ENCODE peak calls at places on chromosome 19, in six cellular contexts. Q is left ventricle myocardium inferior, P is type B pancreatic cell, V is progenitor cell of endocrine pancreas, I is RWPE1, X is tibial nerve. M is an unnamed sample.

GRCh38 chr19:27694361-27695055 is 1518.4 kb downstream of the UQCRFS1 start:
- DNase-seq in Q (no peak), P (no peak), V (no peak), I (no peak), X (no peak), M (no peak)

GRCh38 chr19:54473983-54474382 is 887 bp upstream of the CDC42EP5 start:
- DNase-seq in Q (no peak), P (no peak), V (no peak), I (no peak), X (no peak), M (no peak)

GRCh38 chr19:48896191-48896720 is 2.3 kb downstream of the TULP2 start:
- DNase-seq in Q (peak), P (no peak), V (no peak), I (no peak), X (peak), M (no peak)

GRCh38 chr19:13861392-13861713 is 15.6 kb upstream of the NANOS3 start:
- DNase-seq in Q (no peak), P (no peak), V (no peak), I (no peak), X (no peak), M (no peak)

GRCh38 chr19:35266904-35267817 is 1.6 kb upstream of the USF2 start:
- DNase-seq in Q (peak), P (no peak), V (no peak), I (no peak), X (no peak), M (no peak)

GRCh38 chr19:28330831-28331230 is 882.1 kb downstream of the UQCRFS1 start:
- DNase-seq in Q (no peak), P (no peak), V (no peak), I (no peak), X (no peak), M (no peak)

GRCh38 chr19:19654441-19654840 is 9.0 kb downstream of the ATP13A1 start:
- DNase-seq in Q (no peak), P (no peak), V (no peak), I (no peak), X (no peak), M (peak)

GRCh38 chr19:9913237-9914000 is 22.9 kb downstream of the OLFM2 start:
- DNase-seq in Q (peak), P (no peak), V (no peak), I (no peak), X (no peak), M (no peak)

GRCh38 chr19:670609-671075 is 5.5 kb upstream of the FSTL3 start:
- DNase-seq in Q (no peak), P (no peak), V (no peak), I (no peak), X (no peak), M (no peak)

GRCh38 chr19:49145485-49146407 is 9.4 kb downstream of the HRC start:
- DNase-seq in Q (peak), P (peak), V (peak), I (peak), X (peak), M (peak)

GRCh38 chr19:47228937-47229673 is 1.9 kb downstream of the BBC3 start:
- DNase-seq in Q (no peak), P (no peak), V (no peak), I (no peak), X (no peak), M (no peak)

GRCh38 chr19:47582320-47582909 is 9.5 kb upstream of the ZNF541 start:
- DNase-seq in Q (no peak), P (no peak), V (no peak), I (no peak), X (no peak), M (no peak)

GRCh38 chr19:46133777-46134231 is 9.3 kb upstream of the IGFL3 start:
- DNase-seq in Q (no peak), P (no peak), V (no peak), I (no peak), X (no peak), M (no peak)

GRCh38 chr19:44757735-44758505 is 9.4 kb downstream of the BCL3 start:
- DNase-seq in Q (peak), P (no peak), V (peak), I (no peak), X (peak), M (no peak)
- TF ChIP-seq CTCF in Q (peak), P (peak), V (peak), I (no peak), X (no peak), M (peak)

GRCh38 chr19:2785244-2786000 is at the start of gene THOP1:
- DNase-seq in Q (peak), P (peak), V (peak), I (peak), X (peak), M (peak)
- TF ChIP-seq CTCF in Q (no peak), P (no peak), V (no peak), I (no peak), X (peak), M (no peak)

GRCh38 chr19:16257509-16258002 is 59.8 kb downstream of the AP1M1 start:
- DNase-seq in Q (no peak), P (no peak), V (no peak), I (no peak), X (no peak), M (no peak)

GRCh38 chr19:16260160-16260793 is 62.6 kb downstream of the AP1M1 start:
- DNase-seq in Q (no peak), P (no peak), V (no peak), I (no peak), X (no peak), M (no peak)

GRCh38 chr19:16260794-16261161 is 63.1 kb downstream of the AP1M1 start:
- DNase-seq in Q (no peak), P (no peak), V (no peak), I (no peak), X (no peak), M (no peak)

GRCh38 chr19:16258440-16258903 is 60.8 kb downstream of the AP1M1 start:
- DNase-seq in Q (peak), P (no peak), V (no peak), I (no peak), X (peak), M (no peak)

GRCh38 chr19:16259385-16260159 is 61.9 kb downstream of the AP1M1 start:
- DNase-seq in Q (no peak), P (no peak), V (no peak), I (no peak), X (no peak), M (no peak)
- TF ChIP-seq CTCF in Q (no peak), P (no peak), V (no peak), I (no peak), X (no peak), M (no peak)

GRCh38 chr19:41939861-41940442 is 11.7 kb upstream of the ERFL start:
- DNase-seq in Q (no peak), P (peak), V (peak), I (no peak), X (no peak), M (no peak)

GRCh38 chr19:41937525-41937924 is 9.3 kb upstream of the ERFL start:
- DNase-seq in Q (no peak), P (no peak), V (no peak), I (no peak), X (no peak), M (no peak)

GRCh38 chr19:41936961-41937360 is 8.7 kb upstream of the ERFL start:
- DNase-seq in Q (no peak), P (no peak), V (no peak), I (no peak), X (no peak), M (no peak)

GRCh38 chr19:41936416-41936850 is 8.2 kb upstream of the ERFL start:
- DNase-seq in Q (no peak), P (no peak), V (no peak), I (no peak), X (no peak), M (no peak)

GRCh38 chr19:41937976-41938375 is 9.7 kb upstream of the ERFL start:
- DNase-seq in Q (no peak), P (no peak), V (no peak), I (no peak), X (no peak), M (no peak)
- TF ChIP-seq CTCF in Q (no peak), P (peak), V (no peak), I (no peak), X (no peak), M (no peak)

GRCh38 chr19:7928741-7929701 is 3.1 kb upstream of the CTXN1 start:
- DNase-seq in Q (no peak), P (peak), V (no peak), I (peak), X (peak), M (no peak)
- TF ChIP-seq CTCF in Q (peak), P (peak), V (peak), I (peak), X (no peak), M (peak)

GRCh38 chr19:32318884-32319520 is 26.4 kb upstream of the ZNF507 start:
- DNase-seq in Q (no peak), P (no peak), V (no peak), I (peak), X (no peak), M (peak)
- TF ChIP-seq CTCF in Q (peak), P (peak), V (no peak), I (no peak), X (no peak), M (no peak)

GRCh38 chr19:18208098-18208951 is 4.5 kb upstream of the RAB3A start:
- DNase-seq in Q (peak), P (no peak), V (no peak), I (no peak), X (no peak), M (no peak)
- TF ChIP-seq CTCF in Q (peak), P (peak), V (peak), I (peak), X (peak), M (peak)

DNA sequence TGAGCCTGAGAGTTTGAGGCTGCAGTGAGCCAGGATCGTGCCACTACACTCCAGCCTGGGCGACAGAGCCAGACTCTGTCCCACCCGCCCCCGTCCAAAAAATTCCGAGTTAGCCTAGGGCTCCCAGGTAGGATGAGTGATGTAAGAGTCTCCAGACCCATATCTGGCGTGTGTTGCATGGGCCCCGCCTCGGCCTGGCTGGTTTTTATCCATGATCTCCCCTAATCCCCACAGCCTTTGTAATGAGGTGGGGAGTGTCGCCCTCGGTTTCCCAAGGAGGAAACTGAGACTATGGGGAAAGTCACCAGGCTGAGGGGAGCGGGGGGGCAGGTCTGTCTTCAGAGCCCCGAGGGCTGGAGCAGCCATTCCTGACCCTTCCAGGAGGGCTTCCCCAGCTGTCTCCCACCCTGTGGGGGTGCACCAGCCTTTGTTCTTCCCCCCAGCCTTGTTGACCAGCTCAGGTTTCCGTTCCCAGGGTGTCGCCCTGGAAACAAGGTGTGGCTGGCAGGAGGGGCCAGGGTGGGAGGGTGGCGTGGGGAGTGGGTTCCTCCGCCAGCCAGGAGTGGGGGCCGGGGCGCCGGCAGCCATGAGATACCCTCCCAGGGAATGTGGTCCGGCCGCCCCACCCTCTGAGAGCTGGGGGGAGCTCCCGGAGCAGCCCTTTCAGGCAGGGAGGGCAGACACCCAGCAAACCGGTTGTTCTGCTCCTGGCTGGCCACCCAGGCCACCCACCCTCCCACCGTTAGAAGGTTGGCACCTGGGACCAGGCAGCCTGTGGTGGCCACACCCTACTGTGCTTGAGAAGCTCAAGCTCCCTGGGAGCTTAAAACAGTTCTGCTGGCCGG is 11.5 kb downstream of the MYH14 start:
- DNase-seq in Q (no peak), P (peak), V (peak), I (peak), X (no peak), M (no peak)
- TF ChIP-seq CTCF in Q (no peak), P (no peak), V (no peak), I (no peak), X (no peak), M (no peak)

M was measured in osteocyte.